ENCODE peak calls at places on chromosome 3, in five cellular contexts. One of them, this sample, is unnamed. For H3K4me1 and H3K36me3, the result is how much of the 10 kb centered on the place peaks cover.

GRCh38 chr3:192366916-192367315 is 360.4 kb downstream of the FGF12 start:
- DNase-seq in tibial artery: no peak
- DNase-seq in astrocyte: no peak
- DNase-seq in left ventricle myocardium inferior: no peak
- DNase-seq in OCI-LY7: no peak
- DNase-seq in this sample: no peak

GRCh38 chr3:65607101-65607500 is 431.6 kb downstream of the MAGI1 start:
- DNase-seq in tibial artery: no peak
- DNase-seq in left ventricle myocardium inferior: no peak
- DNase-seq in astrocyte: no peak
- DNase-seq in OCI-LY7: no peak
- DNase-seq in this sample: no peak

GRCh38 chr3:136632625-136633081 is 119.5 kb downstream of the STAG1 start:
- DNase-seq in left ventricle myocardium inferior: no peak
- DNase-seq in OCI-LY7: no peak
- DNase-seq in astrocyte: peak
- DNase-seq in tibial artery: no peak
- DNase-seq in this sample: no peak

GRCh38 chr3:124653788-124654469 is 76.3 kb upstream of the UMPS start:
- DNase-seq in OCI-LY7: no peak
- DNase-seq in astrocyte: no peak
- DNase-seq in tibial artery: no peak
- DNase-seq in left ventricle myocardium inferior: no peak
- DNase-seq in this sample: no peak

GRCh38 chr3:141942006-141942405 is 65.6 kb downstream of the ATP1B3 start:
- DNase-seq in astrocyte: no peak
- DNase-seq in left ventricle myocardium inferior: no peak
- DNase-seq in OCI-LY7: no peak
- DNase-seq in tibial artery: no peak
- DNase-seq in this sample: no peak

GRCh38 chr3:112199622-112200316 is 66.7 kb upstream of the GCSAM start:
- DNase-seq in left ventricle myocardium inferior: no peak
- DNase-seq in OCI-LY7: no peak
- DNase-seq in tibial artery: no peak
- DNase-seq in astrocyte: peak
- DNase-seq in this sample: no peak

GRCh38 chr3:186216903-186217819 is 108.3 kb upstream of the ETV5 start:
- DNase-seq in astrocyte: peak
- DNase-seq in left ventricle myocardium inferior: no peak
- DNase-seq in OCI-LY7: no peak
- DNase-seq in tibial artery: no peak
- DNase-seq in this sample: no peak

GRCh38 chr3:196948442-196949365 is 6.4 kb upstream of the NCBP2 start:
- DNase-seq in OCI-LY7: no peak
- DNase-seq in tibial artery: no peak
- DNase-seq in left ventricle myocardium inferior: no peak
- DNase-seq in astrocyte: no peak
- DNase-seq in this sample: no peak

GRCh38 chr3:158384019-158384418 is 187.0 kb upstream of the MLF1 start:
- DNase-seq in astrocyte: no peak
- DNase-seq in left ventricle myocardium inferior: no peak
- DNase-seq in tibial artery: no peak
- DNase-seq in OCI-LY7: no peak
- DNase-seq in this sample: no peak

GRCh38 chr3:106183762-106184391 is 315.1 kb upstream of the CBLB start:
- DNase-seq in astrocyte: peak
- DNase-seq in left ventricle myocardium inferior: no peak
- DNase-seq in tibial artery: no peak
- DNase-seq in OCI-LY7: no peak
- DNase-seq in this sample: peak

GRCh38 chr3:16993227-16993626 is 108.5 kb downstream of the PLCL2 start:
- DNase-seq in tibial artery: no peak
- DNase-seq in OCI-LY7: no peak
- DNase-seq in left ventricle myocardium inferior: no peak
- DNase-seq in astrocyte: peak
- DNase-seq in this sample: peak

GRCh38 chr3:195031574-195032003 is 239.4 kb downstream of the XXYLT1 start:
- DNase-seq in left ventricle myocardium inferior: no peak
- DNase-seq in OCI-LY7: no peak
- DNase-seq in tibial artery: no peak
- DNase-seq in astrocyte: no peak
- DNase-seq in this sample: no peak

GRCh38 chr3:70281663-70282062 is 30.8 kb downstream of the MDFIC2 start:
- DNase-seq in astrocyte: peak
- DNase-seq in OCI-LY7: no peak
- DNase-seq in tibial artery: no peak
- DNase-seq in left ventricle myocardium inferior: no peak
- DNase-seq in this sample: no peak

GRCh38 chr3:29637093-29637492 is 356.2 kb downstream of the RBMS3 start:
- DNase-seq in astrocyte: no peak
- DNase-seq in tibial artery: no peak
- DNase-seq in OCI-LY7: no peak
- DNase-seq in left ventricle myocardium inferior: peak
- DNase-seq in this sample: no peak

GRCh38 chr3:148551767-148552260 is 145.9 kb upstream of the AGTR1 start:
- DNase-seq in tibial artery: no peak
- DNase-seq in astrocyte: no peak
- DNase-seq in OCI-LY7: no peak
- DNase-seq in left ventricle myocardium inferior: no peak
- DNase-seq in this sample: peak

GRCh38 chr3:11168881-11169805 is 14.8 kb downstream of the HRH1 start:
- DNase-seq in astrocyte: peak
- DNase-seq in OCI-LY7: no peak
- DNase-seq in left ventricle myocardium inferior: no peak
- DNase-seq in tibial artery: peak
- DNase-seq in this sample: no peak

GRCh38 chr3:74992898-74993297 is 378.4 kb upstream of the CNTN3 start:
- DNase-seq in astrocyte: no peak
- DNase-seq in tibial artery: no peak
- DNase-seq in left ventricle myocardium inferior: no peak
- DNase-seq in OCI-LY7: no peak
- DNase-seq in this sample: no peak

GRCh38 chr3:30622047-30622545 is 15.7 kb downstream of the TGFBR2 start:
- DNase-seq in left ventricle myocardium inferior: no peak
- DNase-seq in OCI-LY7: no peak
- DNase-seq in astrocyte: no peak
- DNase-seq in tibial artery: no peak
- DNase-seq in this sample: no peak

GRCh38 chr3:172461530-172462138 is 13.4 kb upstream of the GHSR start:
- DNase-seq in left ventricle myocardium inferior: no peak
- DNase-seq in astrocyte: no peak
- DNase-seq in tibial artery: no peak
- DNase-seq in OCI-LY7: peak
- DNase-seq in this sample: peak

GRCh38 chr3:180180795-180181194 is 144.1 kb upstream of the PEX5L start:
- DNase-seq in left ventricle myocardium inferior: no peak
- DNase-seq in tibial artery: no peak
- DNase-seq in astrocyte: peak
- DNase-seq in OCI-LY7: no peak
- DNase-seq in this sample: peak

GRCh38 chr3:184467171-184467570 is 87.3 kb downstream of the CHRD start:
- DNase-seq in OCI-LY7: no peak
- DNase-seq in astrocyte: no peak
- DNase-seq in tibial artery: no peak
- DNase-seq in left ventricle myocardium inferior: no peak
- DNase-seq in this sample: no peak

GRCh38 chr3:178631950-178632349 is 95.7 kb downstream of the KCNMB2 start:
- DNase-seq in tibial artery: no peak
- DNase-seq in left ventricle myocardium inferior: no peak
- DNase-seq in OCI-LY7: no peak
- DNase-seq in astrocyte: no peak
- DNase-seq in this sample: no peak

GRCh38 chr3:124829175-124829818 is 57.9 kb downstream of the ITGB5 start:
- DNase-seq in OCI-LY7: no peak
- DNase-seq in left ventricle myocardium inferior: peak
- DNase-seq in tibial artery: no peak
- DNase-seq in astrocyte: no peak
- DNase-seq in this sample: no peak

GRCh38 chr3:195085356-195086130 is 185.4 kb downstream of the XXYLT1 start:
- DNase-seq in tibial artery: peak
- DNase-seq in astrocyte: no peak
- DNase-seq in left ventricle myocardium inferior: peak
- DNase-seq in OCI-LY7: no peak
- DNase-seq in this sample: no peak

GRCh38 chr3:184320099-184320445 is 5.7 kb downstream of the EIF4G1 start:
- DNase-seq in OCI-LY7: no peak
- DNase-seq in astrocyte: peak
- DNase-seq in tibial artery: peak
- DNase-seq in left ventricle myocardium inferior: peak
- DNase-seq in this sample: peak

GRCh38 chr3:116000315-116000714 is 377.0 kb downstream of the GAP43 start:
- DNase-seq in OCI-LY7: no peak
- DNase-seq in tibial artery: no peak
- DNase-seq in astrocyte: peak
- DNase-seq in left ventricle myocardium inferior: no peak
- DNase-seq in this sample: peak

GRCh38 chr3:61701019-61701418 is 139.6 kb downstream of the PTPRG start:
- DNase-seq in OCI-LY7: no peak
- DNase-seq in left ventricle myocardium inferior: no peak
- DNase-seq in astrocyte: no peak
- DNase-seq in tibial artery: no peak
- DNase-seq in this sample: no peak

GRCh38 chr3:149702691-149703426 is 45.0 kb upstream of the WWTR1 start:
- DNase-seq in OCI-LY7: no peak
- DNase-seq in astrocyte: peak
- DNase-seq in left ventricle myocardium inferior: no peak
- DNase-seq in tibial artery: no peak
- DNase-seq in this sample: peak

GRCh38 chr3:137103739-137104138 is 146.0 kb downstream of the IL20RB start:
- DNase-seq in tibial artery: no peak
- DNase-seq in astrocyte: no peak
- DNase-seq in left ventricle myocardium inferior: no peak
- DNase-seq in OCI-LY7: no peak
- DNase-seq in this sample: no peak

GRCh38 chr3:72953325-72953956 is 43.2 kb upstream of the PPP4R2 start:
- DNase-seq in OCI-LY7: no peak
- DNase-seq in left ventricle myocardium inferior: no peak
- DNase-seq in astrocyte: no peak
- DNase-seq in tibial artery: no peak
- DNase-seq in this sample: no peak

GRCh38 chr3:56815571-56815970 is 13.8 kb upstream of the ARHGEF3 start:
- DNase-seq in left ventricle myocardium inferior: no peak
- DNase-seq in OCI-LY7: no peak
- DNase-seq in tibial artery: no peak
- DNase-seq in astrocyte: no peak
- DNase-seq in this sample: no peak
- H3K4me1 ChIP-seq in left ventricle myocardium inferior: under half
- H3K4me1 ChIP-seq in OCI-LY7: under half
- H3K4me1 ChIP-seq in tibial artery: under half
- H3K4me1 ChIP-seq in astrocyte: under half
- H3K4me1 ChIP-seq in this sample: under half

GRCh38 chr3:15428539-15428938 is 1.1 kb downstream of the EAF1 start:
- DNase-seq in OCI-LY7: peak
- DNase-seq in astrocyte: peak
- DNase-seq in tibial artery: no peak
- DNase-seq in left ventricle myocardium inferior: no peak
- DNase-seq in this sample: peak
- H3K36me3 ChIP-seq in OCI-LY7: half or more
- H3K36me3 ChIP-seq in astrocyte: under half
- H3K36me3 ChIP-seq in tibial artery: under half
- H3K36me3 ChIP-seq in left ventricle myocardium inferior: under half
- H3K36me3 ChIP-seq in this sample: under half

GRCh38 chr3:126495786-126496185 is 20.1 kb upstream of the ZXDC start:
- DNase-seq in left ventricle myocardium inferior: no peak
- DNase-seq in tibial artery: no peak
- DNase-seq in OCI-LY7: no peak
- DNase-seq in astrocyte: no peak
- DNase-seq in this sample: no peak

GRCh38 chr3:126493051-126493450 is 17.4 kb upstream of the ZXDC start:
- DNase-seq in left ventricle myocardium inferior: no peak
- DNase-seq in tibial artery: no peak
- DNase-seq in astrocyte: no peak
- DNase-seq in OCI-LY7: no peak
- DNase-seq in this sample: no peak

GRCh38 chr3:126494204-126494603 is 18.5 kb upstream of the ZXDC start:
- DNase-seq in tibial artery: no peak
- DNase-seq in astrocyte: no peak
- DNase-seq in left ventricle myocardium inferior: no peak
- DNase-seq in OCI-LY7: peak
- DNase-seq in this sample: peak

GRCh38 chr3:126493731-126494130 is 18.0 kb upstream of the ZXDC start:
- DNase-seq in tibial artery: no peak
- DNase-seq in left ventricle myocardium inferior: no peak
- DNase-seq in OCI-LY7: peak
- DNase-seq in astrocyte: no peak
- DNase-seq in this sample: peak

DNA sequence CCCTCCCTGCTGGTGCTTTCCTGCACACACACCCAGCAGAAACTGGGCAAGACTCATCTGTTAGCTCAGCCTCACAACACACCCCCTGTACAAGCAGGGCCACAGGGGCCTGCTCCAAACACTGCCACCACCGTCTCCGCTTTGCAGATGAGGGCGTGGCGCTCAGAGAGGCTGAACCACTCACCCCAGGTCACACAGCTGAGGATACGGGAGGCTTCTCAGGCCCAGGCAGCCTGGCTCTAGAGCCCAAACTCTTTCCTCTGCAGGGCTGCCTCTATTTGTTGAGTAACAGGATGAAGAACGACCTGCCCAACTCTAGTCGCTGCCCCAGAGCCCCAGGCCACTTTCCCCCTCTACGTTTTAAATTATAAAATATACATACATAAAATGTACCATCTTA is 19.1 kb upstream of the ZXDC start:
- DNase-seq in left ventricle myocardium inferior: no peak
- DNase-seq in tibial artery: no peak
- DNase-seq in OCI-LY7: no peak
- DNase-seq in astrocyte: no peak
- DNase-seq in this sample: no peak
- H3K4me1 ChIP-seq in left ventricle myocardium inferior: under half
- H3K4me1 ChIP-seq in tibial artery: under half
- H3K4me1 ChIP-seq in OCI-LY7: under half
- H3K4me1 ChIP-seq in astrocyte: under half
- H3K4me1 ChIP-seq in this sample: under half

DNA sequence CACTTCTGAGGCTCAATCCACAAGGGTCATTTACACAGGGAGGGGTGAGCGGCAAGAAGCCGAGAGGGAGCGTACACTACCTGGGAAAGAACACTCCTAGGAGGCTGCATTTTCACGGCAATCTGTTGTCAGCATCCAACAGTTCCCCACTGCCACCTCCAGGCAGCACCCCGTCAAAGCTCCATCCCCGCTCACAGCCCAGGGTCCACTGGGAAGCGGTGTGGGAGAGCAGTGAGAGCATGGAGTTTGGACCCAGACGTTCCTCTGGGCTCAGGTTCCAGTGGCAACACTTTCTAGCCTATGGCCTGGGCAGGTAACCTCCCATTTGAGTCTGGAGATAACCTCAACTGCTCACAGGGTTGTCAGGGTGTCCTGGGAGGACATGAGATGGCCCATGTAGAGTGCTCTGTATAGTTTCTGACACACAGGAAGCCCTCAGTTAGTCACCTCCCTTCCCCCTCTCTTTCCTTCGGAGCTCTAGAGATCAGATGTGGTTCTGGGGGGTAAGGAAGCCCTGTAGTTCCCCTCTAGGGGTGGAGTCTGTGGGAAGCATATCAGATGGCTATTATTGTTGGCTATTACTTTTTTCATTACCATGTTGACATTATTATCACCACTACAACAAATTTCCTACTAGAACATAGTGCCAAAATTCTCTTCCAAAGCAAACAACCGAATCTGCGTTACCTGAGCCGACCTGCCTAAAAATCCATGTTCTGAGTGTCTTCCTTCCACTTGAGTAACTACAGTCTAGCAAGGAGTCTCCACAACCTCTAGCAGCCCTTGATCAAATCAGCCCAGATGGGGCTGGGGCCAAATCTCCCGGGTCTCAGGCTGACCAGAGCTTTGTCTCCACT is 29.1 kb downstream of the RUVBL1 start:
- DNase-seq in astrocyte: no peak
- DNase-seq in left ventricle myocardium inferior: no peak
- DNase-seq in tibial artery: no peak
- DNase-seq in OCI-LY7: no peak
- DNase-seq in this sample: no peak
- H3K36me3 ChIP-seq in astrocyte: under half
- H3K36me3 ChIP-seq in left ventricle myocardium inferior: half or more
- H3K36me3 ChIP-seq in tibial artery: half or more
- H3K36me3 ChIP-seq in OCI-LY7: half or more
- H3K36me3 ChIP-seq in this sample: half or more